ENCODE peak calls at places on chromosome 13, in six cellular contexts. A is choroid plexus epithelial cell, R is fibroblast of mammary gland, M is foreskin fibroblast, O is gastrocnemius medialis, N is brain microvascular endothelial cell. F is an unnamed sample.
A peak's percentile ranks its signal among the peaks of the same experiment; 100 is the strongest.

GRCh38 chr13:49220035-49220855 is at the start of gene MLNR:
- DNase-seq in M (peak; percentile 60), O (no peak), N (no peak), A (no peak), R (peak; percentile 33), F (no peak)

GRCh38 chr13:109844396-109844795 is 58.0 kb upstream of the IRS2 start:
- DNase-seq in O (no peak), M (peak; percentile 81), N (no peak), A (peak; percentile 56), R (peak; percentile 63), F (no peak)

GRCh38 chr13:110092869-110093268 is 214.1 kb downstream of the COL4A1 start:
- DNase-seq in R (peak; percentile 68), A (peak; percentile 75), O (no peak), M (peak; percentile 77), N (peak; percentile 28), F (no peak)

GRCh38 chr13:74203576-74203975 is 69.4 kb upstream of the KLF12 start:
- DNase-seq in O (no peak), R (peak; percentile 27), N (no peak), M (peak; percentile 67), A (peak; percentile 34), F (no peak)

GRCh38 chr13:27500806-27501534 is 50.6 kb upstream of the MTIF3 start:
- DNase-seq in R (no peak), O (no peak), N (no peak), M (no peak), A (no peak), F (no peak)

GRCh38 chr13:88919970-88920628 is 1248.9 kb downstream of the SLITRK5 start:
- DNase-seq in N (no peak), O (no peak), A (no peak), M (no peak), R (no peak), F (no peak)

GRCh38 chr13:91375119-91375729 is 23.2 kb upstream of the GPC5 start:
- DNase-seq in R (peak; percentile 20), N (no peak), A (peak; percentile 49), M (no peak), O (no peak), F (no peak)

GRCh38 chr13:42409061-42409460 is 137.1 kb downstream of the AKAP11 start:
- DNase-seq in R (no peak), M (no peak), O (no peak), A (no peak), N (no peak), F (no peak)

GRCh38 chr13:43087960-43088580 is 64.7 kb downstream of the DNAJC15 start:
- DNase-seq in N (peak; percentile 19), A (peak; percentile 56), R (peak; percentile 21), O (no peak), M (no peak), F (no peak)

GRCh38 chr13:84446972-84447700 is 564.9 kb upstream of the SLITRK1 start:
- DNase-seq in M (peak; percentile 83), O (no peak), N (peak; percentile 73), A (peak; percentile 91), R (peak; percentile 56), F (no peak)

GRCh38 chr13:50527612-50528509 is 315.6 kb downstream of the DLEU7 start:
- DNase-seq in R (no peak), N (no peak), M (no peak), O (peak; percentile 67), A (no peak), F (no peak)

GRCh38 chr13:22018297-22019210 is 347.7 kb downstream of the FGF9 start:
- DNase-seq in A (no peak), O (no peak), N (no peak), R (no peak), M (no peak), F (peak; percentile 62)

GRCh38 chr13:74839656-74840055 is 642.3 kb downstream of the TBC1D4 start:
- DNase-seq in A (peak; percentile 57), O (no peak), N (peak; percentile 45), M (peak; percentile 31), R (peak; percentile 83), F (no peak)

GRCh38 chr13:57627663-57628062 is 3.9 kb upstream of the PCDH17 start:
- DNase-seq in R (peak; percentile 25), N (no peak), M (peak; percentile 1), A (peak; percentile 52), O (no peak), F (no peak)

GRCh38 chr13:113105032-113105993 is at the start of gene F7:
- DNase-seq in R (no peak), O (no peak), N (no peak), M (peak; percentile 50), A (no peak), F (no peak)

GRCh38 chr13:113209880-113210421 is 538 bp downstream of the CUL4A start:
- DNase-seq in R (peak; percentile 52), A (peak; percentile 68), O (peak; percentile 59), M (peak; percentile 59), N (peak; percentile 20), F (peak; percentile 93)

DNA sequence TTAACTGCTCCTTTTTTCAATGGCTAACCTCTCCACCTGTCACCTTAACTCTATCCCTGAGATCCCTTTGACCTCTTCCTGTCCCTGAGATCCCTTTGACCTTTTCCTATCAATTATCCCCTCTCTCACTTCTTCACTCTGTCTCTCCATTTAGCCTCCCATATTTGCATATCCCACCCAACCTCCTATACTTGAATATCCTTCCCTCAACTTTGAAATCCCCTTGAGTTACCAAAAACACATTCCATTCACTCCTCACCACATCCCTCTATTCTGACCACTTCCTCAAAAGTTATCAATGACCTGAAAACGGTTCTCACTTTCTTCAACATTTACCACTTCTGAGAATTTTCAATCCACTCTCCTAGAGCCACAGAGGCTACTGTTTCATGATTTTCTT is 3.0 kb downstream of the MYCBP2 start:
- DNase-seq in N (no peak), R (no peak), M (no peak), A (no peak), O (no peak), F (no peak)
- H3K4me3 ChIP-seq in N (no peak overlapping the region), R (no peak overlapping the region), M (no peak overlapping the region), A (no peak overlapping the region), O (no peak overlapping the region), F (no peak overlapping the region)

GRCh38 chr13:111291908-111292307 is 28.5 kb upstream of the TEX29 start:
- DNase-seq in O (no peak), A (no peak), R (no peak), N (no peak), M (no peak), F (no peak)
- H3K4me3 ChIP-seq in O (no peak overlapping the region), A (no peak overlapping the region), R (no peak overlapping the region), N (no peak overlapping the region), M (no peak overlapping the region), F (no peak overlapping the region)

GRCh38 chr13:80139196-80139595 is 201.7 kb downstream of the SPRY2 start:
- DNase-seq in O (no peak), A (no peak), R (no peak), N (no peak), M (no peak), F (no peak)

GRCh38 chr13:80145291-80145690 is 195.6 kb downstream of the SPRY2 start:
- DNase-seq in M (no peak), A (no peak), N (no peak), R (no peak), O (no peak), F (no peak)

GRCh38 chr13:80137994-80138393 is 202.9 kb downstream of the SPRY2 start:
- DNase-seq in O (no peak), A (no peak), N (no peak), M (peak; percentile 40), R (no peak), F (no peak)

GRCh38 chr13:80144493-80144892 is 196.4 kb downstream of the SPRY2 start:
- DNase-seq in N (no peak), A (no peak), R (no peak), O (no peak), M (no peak), F (no peak)

DNA sequence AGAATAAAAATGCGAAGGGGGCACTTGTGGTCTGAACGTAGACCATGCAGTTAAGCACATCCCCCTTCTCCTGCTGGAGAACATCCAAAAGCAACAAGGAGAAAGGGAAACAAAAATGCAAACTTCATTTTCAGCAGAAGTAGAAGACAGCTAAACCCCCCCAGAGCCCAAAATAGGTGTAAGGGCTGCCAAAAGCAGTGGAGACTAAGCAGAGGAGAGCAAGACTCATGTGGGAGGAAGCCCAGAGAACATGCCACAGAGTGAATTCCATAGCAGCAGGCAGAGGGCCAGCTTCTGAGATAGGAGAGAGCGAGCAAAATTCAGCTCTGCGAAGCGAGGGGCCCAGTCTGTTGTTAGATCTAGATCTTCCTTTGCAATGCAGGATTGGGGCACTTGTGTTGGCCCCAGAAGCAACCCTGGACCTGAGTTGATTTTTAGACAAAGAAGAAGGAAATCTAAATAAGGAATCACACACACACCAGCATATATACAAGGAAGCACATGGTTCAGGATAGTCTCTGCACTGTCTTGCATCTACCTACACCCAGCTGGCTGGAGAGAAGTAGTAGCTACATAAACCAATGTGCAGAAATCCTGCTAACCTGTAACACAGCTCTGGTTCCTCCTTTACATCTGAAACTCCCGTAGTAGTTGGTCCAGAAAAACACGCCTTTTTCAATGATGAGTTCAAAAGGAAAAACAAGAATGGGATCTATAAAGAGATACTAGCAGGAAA is 199.6 kb downstream of the SPRY2 start:
- DNase-seq in O (no peak), M (peak; percentile 77), N (peak; percentile 75), R (peak; percentile 76), A (peak; percentile 91), F (no peak)
- H3K4me3 ChIP-seq in O (no peak overlapping the region), M (no peak overlapping the region), N (no peak overlapping the region), R (no peak overlapping the region), A (no peak overlapping the region), F (peak overlapping the region; percentile 5)

DNA sequence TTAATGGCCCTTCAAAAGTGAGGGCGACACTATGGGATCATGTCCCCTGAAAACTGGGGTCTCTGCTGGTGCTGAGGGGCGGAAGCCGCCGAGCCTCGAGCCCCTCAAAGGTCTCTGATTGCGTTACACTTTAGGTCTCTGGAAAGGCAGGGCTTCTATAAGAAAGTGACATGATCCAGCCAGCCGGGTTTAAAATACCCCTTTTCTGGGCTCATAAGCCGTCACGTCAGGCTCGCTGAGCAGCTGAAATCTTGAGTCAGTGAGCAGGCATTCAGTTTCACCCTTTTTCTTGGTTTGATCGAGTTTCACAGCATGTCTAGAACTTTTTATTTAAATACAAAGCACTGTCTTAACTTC is 600 bp upstream of the HMGB1 start:
- DNase-seq in O (no peak), N (peak; percentile 19), R (peak; percentile 41), M (peak; percentile 70), A (peak; percentile 34), F (no peak)
- H3K4me3 ChIP-seq in O (no peak overlapping the region), N (peak overlapping the region; percentile 51), R (peak overlapping the region; percentile 51), M (peak overlapping the region; percentile 42), A (peak overlapping the region; percentile 29), F (peak overlapping the region; percentile 79)

GRCh38 chr13:78603240-78603947 is at the start of gene POU4F1:
- DNase-seq in A (no peak), O (no peak), R (peak; percentile 30), M (peak; percentile 51), N (no peak), F (no peak)
- H3K4me3 ChIP-seq in A (no peak within 1 kb of the TSS), O (peak within 1 kb of the TSS; percentile 46), R (no peak within 1 kb of the TSS), M (no peak within 1 kb of the TSS), N (peak within 1 kb of the TSS; percentile 30), F (peak within 1 kb of the TSS; percentile 46)

F was measured in esophagus muscularis mucosa.